ENCODE peak calls at places on chromosomes 6 and 20, in eight cellular contexts. Z, R, G, K, D, V, N and C are unnamed samples.

GRCh38 chr20:51185277-51185676 is 162.4 kb upstream of the KCNG1 start:
- DNase-seq in Z (no peak), R (no peak), G (no peak), K (no peak), D (no peak), V (no peak), N (no peak), C (no peak)

GRCh38 chr20:45041464-45042337 is 59.2 kb downstream of the KCNS1 start:
- DNase-seq in Z (no peak), R (no peak), G (peak; percentile 66), K (no peak), D (no peak), V (peak; percentile 14), N (no peak), C (no peak)

GRCh38 chr20:54156522-54156921 is 17.3 kb downstream of the CYP24A1 start:
- DNase-seq in Z (no peak), R (no peak), G (no peak), K (no peak), D (no peak), V (no peak), N (no peak), C (no peak)

GRCh38 chr6:63685453-63686379 is 50.1 kb downstream of the PHF3 start:
- DNase-seq in Z (no peak), R (no peak), G (no peak), K (no peak), D (peak; percentile 7), V (no peak), N (no peak), C (no peak)

GRCh38 chr6:106997392-106998257 is 23.1 kb upstream of the CD24 start:
- DNase-seq in Z (peak; percentile 54), R (peak; percentile 53), G (peak; percentile 47), K (no peak), D (peak; percentile 57), V (peak; percentile 63), N (peak; percentile 74), C (no peak)

GRCh38 chr6:8627085-8627861 is 191.9 kb upstream of the SLC35B3 start:
- DNase-seq in Z (no peak), R (no peak), G (peak; percentile 44), K (peak; percentile 25), D (peak; percentile 6), V (no peak), N (no peak), C (no peak)

GRCh38 chr20:37071481-37071911 is 24.3 kb downstream of the RBL1 start:
- DNase-seq in Z (no peak), R (no peak), G (no peak), K (no peak), D (no peak), V (no peak), N (no peak), C (no peak)

GRCh38 chr6:18138906-18139305 is 16.0 kb downstream of the TPMT start:
- DNase-seq in Z (no peak), R (no peak), G (no peak), K (no peak), D (no peak), V (no peak), N (no peak), C (no peak)

GRCh38 chr20:10953437-10953836 is 279.6 kb upstream of the JAG1 start:
- DNase-seq in Z (no peak), R (no peak), G (no peak), K (no peak), D (no peak), V (no peak), N (no peak), C (no peak)

GRCh38 chr20:8972963-8973362 is 95.9 kb upstream of the PLCB4 start:
- DNase-seq in Z (no peak), R (no peak), G (no peak), K (no peak), D (no peak), V (no peak), N (no peak), C (no peak)

GRCh38 chr6:37257634-37258404 is at the start of the genes TBC1D22B and TMEM217:
- DNase-seq in Z (peak; percentile 97), R (peak; percentile 98), G (peak; percentile 91), K (peak; percentile 98), D (peak; percentile 95), V (peak; percentile 98), N (peak; percentile 94), C (peak; percentile 98)
- TF ChIP-seq POLR2AphosphoS5 in Z (peak; percentile 83), R (peak; percentile 89), G (peak; percentile 57), K (peak; percentile 97), D (peak; percentile 82), V (peak; percentile 65), N (peak; percentile 75), C (peak; percentile 90)

DNA sequence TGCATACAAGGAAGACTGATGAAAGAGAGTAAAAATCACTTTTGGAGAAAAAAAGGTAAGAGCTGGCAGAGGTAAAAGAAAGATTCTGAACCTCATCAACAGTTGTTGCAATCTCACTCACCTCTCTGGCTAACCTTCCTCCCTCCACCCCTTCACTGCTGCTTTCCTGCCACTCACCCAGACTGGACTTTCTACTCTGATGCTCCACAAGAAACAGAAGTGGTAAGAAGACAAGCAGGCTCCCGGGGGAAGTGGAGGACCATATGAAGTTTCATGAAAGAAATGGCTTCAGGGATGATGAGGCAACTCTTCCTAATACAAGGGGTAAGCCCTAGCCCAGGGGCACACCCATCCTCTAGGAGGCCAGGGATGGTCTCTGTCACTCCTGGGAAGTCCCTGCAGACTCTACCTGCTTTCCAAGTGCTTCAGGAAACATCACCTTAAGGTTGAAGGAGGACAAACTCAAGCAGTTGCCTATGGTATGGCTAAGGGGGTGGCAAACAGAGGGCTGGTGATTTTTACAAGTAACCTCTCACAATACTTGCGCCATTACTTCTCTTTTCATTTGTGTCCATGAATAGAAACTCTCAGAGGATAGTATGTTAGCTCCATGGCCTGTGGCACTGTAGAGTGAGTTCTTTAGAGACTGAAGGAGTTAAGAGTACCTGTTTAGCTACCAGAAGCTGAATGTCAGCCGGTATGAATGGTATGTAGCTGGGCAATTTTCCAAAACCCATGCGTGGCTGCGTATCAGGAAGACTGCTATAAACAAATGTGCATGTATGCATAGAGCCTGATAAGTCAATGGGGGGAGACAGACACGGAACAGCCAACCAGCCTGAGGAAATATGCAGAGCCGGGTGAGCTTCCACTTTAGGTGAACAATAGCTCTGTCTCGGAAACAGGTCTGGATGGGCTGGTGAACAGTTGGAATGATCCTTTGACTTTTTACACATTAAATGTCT is 112.0 kb downstream of the BACH2 start:
- DNase-seq in Z (no peak), R (peak; percentile 63), G (peak; percentile 15), K (no peak), D (no peak), V (no peak), N (no peak), C (no peak)
- TF ChIP-seq POLR2AphosphoS5 in Z (no peak), R (peak; percentile 46), G (no peak), K (no peak), D (no peak), V (no peak), N (no peak), C (no peak)

DNA sequence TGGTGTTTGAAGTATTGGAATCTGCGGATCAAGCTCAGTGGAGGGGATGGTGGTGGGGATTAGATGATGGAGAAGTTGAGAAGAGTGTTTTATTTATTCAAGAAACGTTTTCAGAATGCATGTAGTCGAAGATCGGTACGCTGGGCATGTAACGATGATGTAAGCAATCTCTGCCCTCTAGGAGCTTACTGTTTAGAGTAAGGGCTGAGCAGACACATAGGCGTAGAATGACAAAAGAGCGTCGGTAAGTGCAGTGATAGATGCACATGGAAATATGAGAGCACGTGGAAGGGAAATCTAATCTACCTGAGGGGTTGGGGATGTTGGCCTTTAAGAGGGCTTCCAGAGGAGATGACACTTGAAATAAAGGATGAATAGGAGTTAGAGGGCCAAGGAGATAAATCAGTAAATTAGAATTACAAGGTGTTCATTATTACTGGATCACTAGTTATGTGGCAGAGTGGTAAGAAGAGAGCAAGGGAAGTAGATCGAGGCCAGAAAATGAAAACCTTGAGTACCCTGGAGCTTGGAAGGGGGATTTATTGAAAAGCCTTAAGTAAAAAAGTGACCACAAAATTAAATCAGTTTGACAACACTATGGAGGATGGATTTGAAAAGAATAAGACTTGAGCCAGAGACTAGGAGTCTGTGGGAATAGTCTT is 747 bp downstream of the TRMT11 start:
- DNase-seq in Z (no peak), R (no peak), G (peak; percentile 21), K (no peak), D (no peak), V (no peak), N (peak; percentile 63), C (no peak)
- TF ChIP-seq POLR2AphosphoS5 in Z (no peak), R (no peak), G (no peak), K (no peak), D (no peak), V (no peak), N (no peak), C (no peak)

GRCh38 chr20:62972270-62973032 is 19.9 kb downstream of the SLC17A9 start:
- DNase-seq in Z (peak; percentile 96), R (peak; percentile 90), G (peak; percentile 63), K (peak; percentile 77), D (peak; percentile 98), V (peak; percentile 89), N (peak; percentile 79), C (no peak)
- TF ChIP-seq POLR2AphosphoS5 in Z (no peak), R (peak; percentile 44), G (no peak), K (peak; percentile 31), D (no peak), V (no peak), N (no peak), C (no peak)